ENCODE peak calls at places on chromosomes 12 and 14, in five cellular contexts. S is lower lobe of right lung, W is cardiac muscle cell, O is HepG2, Y is stomach. E is an unnamed sample.

GRCh38 chr12:84732941-84733340 is 179.7 kb downstream of the SLC6A15 start:
- DNase-seq in S (no peak), W (no peak), O (no peak), Y (no peak), E (no peak)

GRCh38 chr12:6952860-6953416 is 1.8 kb downstream of the PTPN6 start:
- DNase-seq in S (no peak), W (no peak), O (no peak), Y (no peak), E (peak; percentile 43)

GRCh38 chr12:10212623-10213131 is at the start of gene GABARAPL1:
- DNase-seq in S (peak; percentile 85), W (peak; percentile 78), O (peak; percentile 60), Y (peak; percentile 87), E (peak; percentile 88)

GRCh38 chr12:14256555-14257169 is 108.8 kb upstream of the ATF7IP start:
- DNase-seq in S (peak; percentile 87), W (peak; percentile 79), O (peak; percentile 52), Y (peak; percentile 78), E (peak; percentile 89)

GRCh38 chr12:52381206-52381605 is 4.2 kb downstream of the KRT84 start:
- DNase-seq in S (no peak), W (no peak), O (no peak), Y (no peak), E (peak; percentile 32)

GRCh38 chr14:23559010-23559920 is 3.2 kb downstream of the THTPA start:
- DNase-seq in S (peak; percentile 74), W (peak; percentile 69), O (peak; percentile 72), Y (peak; percentile 59), E (no peak)

GRCh38 chr14:54787263-54787662 is 115.4 kb downstream of the GCH1 start:
- DNase-seq in S (no peak), W (no peak), O (no peak), Y (no peak), E (no peak)

GRCh38 chr14:92122761-92123160 is 992 bp downstream of the CPSF2 start:
- DNase-seq in S (no peak), W (no peak), O (no peak), Y (no peak), E (no peak)

GRCh38 chr12:76688627-76689026 is 75.3 kb upstream of the ZDHHC17 start:
- DNase-seq in S (no peak), W (no peak), O (no peak), Y (no peak), E (no peak)

GRCh38 chr12:50533971-50534370 is 29.2 kb downstream of the DIP2B start:
- DNase-seq in S (no peak), W (no peak), O (no peak), Y (no peak), E (no peak)

GRCh38 chr14:104983231-104983721 is 2.3 kb upstream of the CLBA1 start:
- DNase-seq in S (peak; percentile 27), W (no peak), O (no peak), Y (no peak), E (no peak)

GRCh38 chr12:76178461-76178860 is 94.0 kb upstream of the NAP1L1 start:
- DNase-seq in S (no peak), W (peak; percentile 13), O (no peak), Y (no peak), E (no peak)

GRCh38 chr12:27101290-27101689 is 18.9 kb upstream of the C12orf71 start:
- DNase-seq in S (no peak), W (no peak), O (no peak), Y (no peak), E (no peak)

GRCh38 chr12:117141097-117141898 is 42.1 kb upstream of the TESC start:
- DNase-seq in S (peak; percentile 71), W (no peak), O (no peak), Y (no peak), E (no peak)

GRCh38 chr14:98015921-98016320 is 1218.7 kb downstream of the VRK1 start:
- DNase-seq in S (no peak), W (no peak), O (no peak), Y (no peak), E (no peak)

DNA sequence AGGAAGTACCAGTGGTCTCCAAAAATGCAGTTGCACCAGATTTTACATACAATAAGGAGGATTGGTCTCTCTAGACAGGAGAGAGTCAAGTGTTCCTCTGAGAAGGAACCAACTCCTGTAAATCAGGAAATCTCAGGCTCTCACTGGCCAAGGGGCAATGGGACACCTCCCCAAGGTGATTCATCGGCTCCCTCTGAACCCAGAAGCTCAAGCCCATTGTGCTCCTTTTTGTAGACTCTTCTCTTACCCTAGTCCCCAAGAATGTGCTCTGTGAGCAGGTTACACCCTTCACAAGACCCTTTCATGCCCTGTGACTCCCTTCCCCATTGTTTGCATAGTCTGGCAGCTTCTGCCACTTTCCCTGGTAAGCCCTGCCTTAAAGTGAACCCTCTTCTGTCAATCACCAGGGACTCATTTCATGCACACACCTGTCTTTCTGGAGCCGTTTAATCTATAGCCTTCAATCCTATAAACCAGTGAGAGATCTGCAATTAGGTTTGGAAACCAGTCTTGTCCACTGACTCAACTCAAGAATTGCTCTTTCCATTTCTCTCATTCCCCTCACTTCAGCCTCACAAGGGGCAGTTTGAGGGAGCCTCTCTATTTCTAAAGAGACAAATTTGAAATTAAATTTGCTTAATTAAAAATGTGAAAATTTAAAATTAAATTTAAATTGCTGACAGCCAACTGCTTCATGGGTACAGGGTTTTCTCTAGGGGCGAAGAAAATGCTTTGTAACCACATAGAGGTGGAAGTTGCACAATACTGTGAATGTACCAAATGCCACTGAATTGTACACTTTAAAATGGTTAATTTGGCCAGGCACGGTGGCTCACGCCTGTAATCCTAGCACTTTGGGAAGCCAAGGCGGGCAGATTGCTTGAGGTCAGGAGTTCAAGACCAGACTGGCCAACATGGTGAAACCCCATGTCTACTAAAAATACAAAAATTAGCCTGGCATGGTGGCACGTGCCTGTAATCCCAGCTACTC is 38.3 kb upstream of the LTA4H start:
- DNase-seq in S (no peak), W (no peak), O (no peak), Y (no peak), E (no peak)
- H3K4me1 ChIP-seq in S (peaks cover 7% of the 10 kb centered on the region), W (no peaks in the 10 kb centered on the region), O (no peaks in the 10 kb centered on the region), Y (no peaks in the 10 kb centered on the region), E (no peaks in the 10 kb centered on the region)

GRCh38 chr14:72609205-72609916 is 284.5 kb downstream of the DPF3 start:
- DNase-seq in S (no peak), W (no peak), O (no peak), Y (no peak), E (no peak)
- H3K4me1 ChIP-seq in S (no peaks in the 10 kb centered on the region), W (peaks cover 20% of the 10 kb centered on the region), O (no peaks in the 10 kb centered on the region), Y (no peaks in the 10 kb centered on the region), E (no peaks in the 10 kb centered on the region)

GRCh38 chr12:70254225-70254624 is 11.0 kb downstream of the CNOT2 start:
- DNase-seq in S (no peak), W (no peak), O (no peak), Y (no peak), E (no peak)
- H3K4me1 ChIP-seq in S (peaks cover 52% of the 10 kb centered on the region), W (no peaks in the 10 kb centered on the region), O (peaks cover 37% of the 10 kb centered on the region), Y (peaks cover 23% of the 10 kb centered on the region), E (no peaks in the 10 kb centered on the region)

DNA sequence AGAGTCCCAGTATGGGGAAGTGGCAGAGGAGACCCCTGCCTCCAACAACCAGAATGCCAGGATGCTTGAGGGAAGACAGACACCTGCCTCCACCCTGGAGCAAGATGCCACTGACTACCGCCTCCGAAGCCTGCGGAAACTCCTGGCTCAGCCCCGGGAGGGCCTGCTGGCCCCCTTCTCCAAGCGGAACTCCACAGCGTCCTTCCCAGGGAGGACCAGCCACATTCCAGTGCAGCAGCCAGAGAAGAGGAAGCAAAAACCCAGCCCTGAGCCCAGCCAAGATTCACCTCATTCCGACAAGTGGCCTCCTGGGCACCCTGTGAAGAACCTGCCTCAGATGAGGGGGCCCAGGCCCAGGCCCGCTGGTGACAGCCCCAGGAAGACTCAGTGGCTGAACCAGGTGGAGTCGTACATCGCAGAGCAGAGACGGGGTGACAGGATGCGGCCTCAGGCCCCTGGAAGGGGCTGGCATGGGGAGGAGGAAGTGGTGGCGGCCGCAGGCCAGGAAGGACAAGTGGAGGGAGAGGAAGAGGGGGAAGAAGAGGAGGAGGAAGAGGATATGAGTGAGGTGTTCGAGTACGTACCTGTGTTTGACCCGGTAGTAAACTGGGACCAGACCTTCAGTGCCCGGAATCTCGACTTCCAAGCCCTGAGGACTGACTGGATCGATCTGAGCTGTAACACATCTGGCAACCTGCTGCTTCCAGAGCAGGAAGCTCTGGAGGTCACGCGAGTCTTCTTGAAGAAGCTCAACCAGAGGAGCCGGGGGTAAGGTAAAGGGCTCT is 93.7 kb downstream of the B4GALNT3 start:
- DNase-seq in S (no peak), W (no peak), O (no peak), Y (no peak), E (peak; percentile 46)
- H3K4me1 ChIP-seq in S (peaks cover 12% of the 10 kb centered on the region), W (peaks cover 19% of the 10 kb centered on the region), O (peaks cover 14% of the 10 kb centered on the region), Y (no peaks in the 10 kb centered on the region), E (no peaks in the 10 kb centered on the region)

GRCh38 chr12:2110841-2111566 is 58.2 kb downstream of the CACNA1C start:
- DNase-seq in S (no peak), W (no peak), O (no peak), Y (no peak), E (peak; percentile 55)

GRCh38 chr12:2113080-2113479 is 60.3 kb downstream of the CACNA1C start:
- DNase-seq in S (no peak), W (no peak), O (no peak), Y (no peak), E (peak; percentile 21)

GRCh38 chr12:2111816-2112215 is 59.0 kb downstream of the CACNA1C start:
- DNase-seq in S (no peak), W (no peak), O (no peak), Y (no peak), E (peak; percentile 24)

GRCh38 chr12:2113501-2113912 is 60.7 kb downstream of the CACNA1C start:
- DNase-seq in S (no peak), W (no peak), O (no peak), Y (peak; percentile 65), E (peak; percentile 43)

GRCh38 chr12:2112401-2112800 is 59.6 kb downstream of the CACNA1C start:
- DNase-seq in S (no peak), W (no peak), O (no peak), Y (no peak), E (peak; percentile 9)
- H3K4me1 ChIP-seq in S (no peaks in the 10 kb centered on the region), W (peaks cover 39% of the 10 kb centered on the region), O (no peaks in the 10 kb centered on the region), Y (peaks cover 6% of the 10 kb centered on the region), E (no peaks in the 10 kb centered on the region)

GRCh38 chr12:46223047-46223446 is 45.8 kb downstream of the SLC38A1 start:
- DNase-seq in S (no peak), W (no peak), O (no peak), Y (no peak), E (no peak)

GRCh38 chr12:46222642-46223041 is 46.2 kb downstream of the SLC38A1 start:
- DNase-seq in S (no peak), W (no peak), O (no peak), Y (no peak), E (no peak)

GRCh38 chr12:46227616-46228015 is 41.2 kb downstream of the SLC38A1 start:
- DNase-seq in S (no peak), W (no peak), O (no peak), Y (no peak), E (no peak)

GRCh38 chr12:46221255-46222128 is 47.4 kb downstream of the SLC38A1 start:
- DNase-seq in S (no peak), W (no peak), O (no peak), Y (no peak), E (no peak)

DNA sequence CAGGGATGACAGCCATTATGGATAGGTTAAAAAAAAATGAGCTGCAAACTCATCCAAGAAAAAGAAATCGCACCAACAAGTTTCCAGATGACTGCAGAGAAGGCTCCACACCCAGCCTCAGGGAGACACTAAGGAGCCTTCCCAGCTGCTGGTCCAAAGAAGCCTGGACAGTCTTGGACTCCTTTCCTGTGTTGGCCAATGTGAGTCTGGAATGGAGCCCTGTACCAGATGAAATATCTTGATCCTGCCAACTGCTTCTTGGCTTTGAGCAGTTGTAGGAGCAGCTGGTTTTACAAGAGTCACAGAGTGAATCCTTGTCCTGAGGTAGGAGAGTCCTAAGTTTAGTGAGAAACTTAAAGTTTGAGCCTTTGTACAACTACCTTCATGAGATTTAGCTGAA is 44.4 kb downstream of the SLC38A1 start:
- DNase-seq in S (no peak), W (no peak), O (no peak), Y (no peak), E (peak; percentile 68)
- H3K4me1 ChIP-seq in S (peaks cover 40% of the 10 kb centered on the region), W (no peaks in the 10 kb centered on the region), O (no peaks in the 10 kb centered on the region), Y (no peaks in the 10 kb centered on the region), E (no peaks in the 10 kb centered on the region)

GRCh38 chr12:47800582-47800981 is 19.1 kb downstream of the HDAC7 start:
- DNase-seq in S (no peak), W (no peak), O (no peak), Y (no peak), E (no peak)
- H3K4me1 ChIP-seq in S (peaks cover 73% of the 10 kb centered on the region), W (peaks cover 15% of the 10 kb centered on the region), O (no peaks in the 10 kb centered on the region), Y (peaks cover 66% of the 10 kb centered on the region), E (peaks cover 6% of the 10 kb centered on the region)